ENCODE peak calls at places on chromosomes 5 and 9, in six cellular contexts. S, X, D, B, G and H are unnamed samples.
A peak's percentile ranks its signal among the peaks of the same experiment; 100 is the strongest.

GRCh38 chr5:133421394-133421793 is 190.9 kb downstream of the FSTL4 start:
- DNase-seq in D (no peak), B (peak; percentile 58), S (peak; percentile 44), X (no peak), G (no peak), H (peak; percentile 48)

GRCh38 chr9:130680836-130681768 is 12.5 kb upstream of the EXOSC2 start:
- DNase-seq in X (peak; percentile 84), G (no peak), D (peak; percentile 70), B (peak; percentile 88), S (peak; percentile 87), H (peak; percentile 88)

GRCh38 chr9:7143801-7144200 is 386.0 kb downstream of the KDM4C start:
- DNase-seq in B (no peak), D (no peak), X (no peak), S (no peak), G (no peak), H (no peak)

GRCh38 chr5:68587181-68587580 is 371.6 kb downstream of the PIK3R1 start:
- DNase-seq in S (no peak), B (no peak), D (no peak), X (no peak), G (no peak), H (no peak)

GRCh38 chr5:51242453-51242852 is 140.8 kb upstream of the ISL1 start:
- DNase-seq in D (no peak), S (peak; percentile 39), X (no peak), B (no peak), G (no peak), H (no peak)

GRCh38 chr5:43959148-43959547 is 356.2 kb downstream of the NNT start:
- DNase-seq in X (no peak), D (no peak), B (no peak), G (no peak), S (no peak), H (no peak)

GRCh38 chr5:96065577-96066385 is 104.1 kb upstream of the ELL2 start:
- DNase-seq in G (no peak), X (no peak), B (no peak), S (no peak), D (peak; percentile 21), H (peak; percentile 36)

GRCh38 chr5:164326219-164326618 is 820.8 kb downstream of the MAT2B start:
- DNase-seq in B (peak; percentile 15), X (no peak), D (no peak), G (no peak), S (no peak), H (no peak)

GRCh38 chr5:109281136-109281690 is 128.6 kb downstream of the PJA2 start:
- DNase-seq in S (no peak), X (no peak), B (no peak), G (no peak), D (no peak), H (no peak)

GRCh38 chr9:110742741-110743371 is 74.3 kb downstream of the MUSK start:
- DNase-seq in S (no peak), D (no peak), B (no peak), G (no peak), X (no peak), H (peak; percentile 86)

GRCh38 chr9:18829858-18830257 is 203.2 kb downstream of the SAXO1 start:
- DNase-seq in D (no peak), B (no peak), X (no peak), S (no peak), G (no peak), H (peak; percentile 37)

GRCh38 chr5:142326480-142326938 is 1.7 kb upstream of the SPRY4 start:
- DNase-seq in B (peak; percentile 31), D (no peak), X (no peak), G (no peak), S (no peak), H (no peak)

GRCh38 chr9:16196206-16196605 is 643.4 kb downstream of the CCDC171 start:
- DNase-seq in D (no peak), G (no peak), S (peak; percentile 12), B (no peak), X (no peak), H (no peak)

GRCh38 chr9:14103115-14103514 is 210.8 kb downstream of the NFIB start:
- DNase-seq in G (no peak), S (no peak), X (no peak), B (no peak), D (no peak), H (no peak)

GRCh38 chr5:71932649-71933338 is 174.5 kb upstream of the MAP1B start:
- DNase-seq in D (peak; percentile 76), G (no peak), S (peak; percentile 80), X (no peak), B (peak; percentile 23), H (peak; percentile 92)

DNA sequence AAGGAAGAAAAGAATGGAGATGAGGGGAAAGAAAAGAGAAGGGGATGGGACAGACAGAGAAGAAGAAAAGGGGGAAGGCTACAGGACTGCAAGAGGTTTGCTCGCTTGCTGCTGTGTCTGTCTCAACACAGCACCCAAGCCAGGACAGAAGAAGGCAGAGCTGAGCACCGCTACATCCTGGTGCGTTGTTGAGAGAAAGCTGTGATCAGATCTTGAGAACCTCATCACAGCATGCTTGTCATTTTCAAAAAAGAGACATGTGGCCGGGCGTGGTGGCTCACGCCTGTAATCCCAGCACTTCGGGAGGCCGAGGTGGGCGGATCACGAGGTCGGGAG is 110.9 kb downstream of the NXNL2 start:
- DNase-seq in S (no peak), G (no peak), D (no peak), X (no peak), B (no peak), H (no peak)
- H2AFZ ChIP-seq in S (no peak overlapping the region), G (no peak overlapping the region), D (no peak overlapping the region), X (peak overlapping the region; percentile 11), B (peak overlapping the region; percentile 63), H (no peak overlapping the region)

DNA sequence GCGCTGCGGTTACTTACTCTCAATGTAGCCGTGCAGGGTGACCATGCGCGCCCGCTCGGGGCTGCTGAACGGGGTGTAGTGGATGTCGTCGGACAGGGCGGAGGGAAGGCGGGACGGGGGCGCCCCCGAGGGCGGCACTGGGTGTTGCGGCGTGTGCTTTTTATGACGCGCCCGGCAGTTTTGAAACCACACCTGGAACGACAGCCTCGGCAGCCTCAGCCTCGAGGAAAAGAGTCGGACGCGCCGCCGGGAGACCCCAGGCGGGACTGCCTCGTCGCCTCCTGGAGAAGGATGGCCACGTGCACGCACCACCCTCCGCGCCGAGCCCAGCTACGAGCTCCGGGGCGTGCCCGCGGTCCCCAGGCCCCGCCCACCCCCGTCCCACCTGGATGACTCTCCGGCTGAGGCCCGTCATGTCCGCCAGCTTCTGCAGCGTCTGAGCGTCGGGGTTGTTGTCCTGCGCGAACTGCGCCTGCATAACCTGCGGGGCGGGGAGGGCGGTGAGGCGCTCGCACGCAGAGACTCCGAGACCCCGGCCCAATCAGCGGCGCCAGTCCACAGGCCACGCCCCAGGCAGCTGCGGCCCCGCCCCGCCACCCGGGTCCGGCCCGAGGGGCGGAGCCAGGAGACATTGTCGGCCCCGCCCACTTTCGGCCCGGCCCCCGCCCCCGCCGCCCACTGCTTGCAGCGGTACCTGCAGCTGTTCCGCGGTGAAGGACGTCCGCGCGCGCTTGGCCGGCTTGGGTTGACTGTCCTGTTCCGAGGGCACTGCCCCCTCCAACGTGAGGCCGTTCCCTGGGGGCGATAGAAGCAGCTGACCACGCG is 15.0 kb downstream of the LHX6 start:
- DNase-seq in S (peak; percentile 89), X (peak; percentile 84), B (peak; percentile 99), G (no peak), D (peak; percentile 83), H (no peak)
- TF ChIP-seq EZH2 in S (no peak), X (no peak), B (no peak), G (no peak), D (no peak), H (no peak)

GRCh38 chr9:126613656-126614055 is at the start of gene LMX1B:
- DNase-seq in D (no peak), S (no peak), X (peak; percentile 72), G (no peak), B (no peak), H (no peak)
- TF ChIP-seq CTCF in D (no peak), S (no peak), X (no peak), G (no peak), B (no peak), H (no peak)

GRCh38 chr9:128216781-128217553 is 13.8 kb downstream of the DNM1 start:
- DNase-seq in S (no peak), X (no peak), B (no peak), G (no peak), D (no peak), H (no peak)

GRCh38 chr9:128222026-128222425 is 18.8 kb downstream of the DNM1 start:
- DNase-seq in S (no peak), X (no peak), B (no peak), G (no peak), D (no peak), H (no peak)

GRCh38 chr9:128218172-128218517 is 15.0 kb downstream of the DNM1 start:
- DNase-seq in X (no peak), S (no peak), G (no peak), B (no peak), D (no peak), H (no peak)

GRCh38 chr9:128215491-128216404 is 12.6 kb downstream of the DNM1 start:
- DNase-seq in S (no peak), D (peak; percentile 36), B (peak; percentile 71), G (no peak), X (no peak), H (peak; percentile 12)

GRCh38 chr9:128218518-128219389 is 15.6 kb downstream of the DNM1 start:
- DNase-seq in S (peak; percentile 55), X (peak; percentile 93), G (peak; percentile 83), B (peak; percentile 100), D (peak; percentile 62), H (peak; percentile 90)
- H2AFZ ChIP-seq in S (no peak overlapping the region), X (peak overlapping the region; percentile 83), G (peak overlapping the region; percentile 79), B (peak overlapping the region; percentile 92), D (no peak overlapping the region), H (no peak overlapping the region)

GRCh38 chr9:133276001-133276884 is 1.2 kb upstream of the ABO start:
- DNase-seq in D (no peak), X (no peak), G (no peak), S (no peak), B (no peak), H (no peak)

GRCh38 chr9:133273819-133274218 is 1.2 kb downstream of the ABO start:
- DNase-seq in S (no peak), B (no peak), X (no peak), G (no peak), D (no peak), H (no peak)

GRCh38 chr9:133273098-133273497 is 1.9 kb downstream of the ABO start:
- DNase-seq in G (no peak), X (no peak), B (no peak), S (no peak), D (no peak), H (no peak)

GRCh38 chr9:133275105-133276000 is at the start of gene ABO:
- DNase-seq in X (no peak), D (no peak), S (no peak), G (no peak), B (peak; percentile 88), H (no peak)

GRCh38 chr9:133274236-133275104 is 531 bp downstream of the ABO start:
- DNase-seq in S (no peak), G (no peak), X (no peak), B (no peak), D (no peak), H (no peak)
- TF ChIP-seq EZH2 in S (no peak), G (no peak), X (no peak), B (no peak), D (no peak), H (no peak)